ENCODE peak calls at places on chromosomes 13 and 19, in four cellular contexts. One of them, this sample, is unnamed.
A peak's percentile ranks its signal among the peaks of the same experiment; 100 is the strongest.

GRCh38 chr19:45016388-45017314 is 15.4 kb downstream of the RELB start:
- DNase-seq in tibial nerve: peak; percentile 74
- DNase-seq in cardiac muscle cell: peak; percentile 70
- DNase-seq in breast epithelium: peak; percentile 69
- DNase-seq in this sample: peak; percentile 40

GRCh38 chr13:73056054-73056962 is 2.5 kb upstream of the KLF5 start:
- DNase-seq in cardiac muscle cell: no peak
- DNase-seq in tibial nerve: no peak
- DNase-seq in breast epithelium: no peak
- DNase-seq in this sample: peak; percentile 76

GRCh38 chr19:8697671-8698432 is 743 bp downstream of the ACTL9 start:
- DNase-seq in breast epithelium: no peak
- DNase-seq in cardiac muscle cell: no peak
- DNase-seq in tibial nerve: no peak
- DNase-seq in this sample: no peak

GRCh38 chr19:15643387-15643786 is 2.7 kb downstream of the CYP4F3 start:
- DNase-seq in tibial nerve: no peak
- DNase-seq in breast epithelium: no peak
- DNase-seq in cardiac muscle cell: no peak
- DNase-seq in this sample: no peak

GRCh38 chr19:13099073-13099999 is 3.3 kb downstream of the LYL1 start:
- DNase-seq in breast epithelium: no peak
- DNase-seq in tibial nerve: peak; percentile 52
- DNase-seq in cardiac muscle cell: no peak
- DNase-seq in this sample: no peak

GRCh38 chr13:113448545-113448884 is 4.8 kb downstream of the ADPRHL1 start:
- DNase-seq in breast epithelium: peak; percentile 50
- DNase-seq in tibial nerve: no peak
- DNase-seq in cardiac muscle cell: peak; percentile 57
- DNase-seq in this sample: no peak

GRCh38 chr19:11881151-11881800 is 6.3 kb upstream of the ZNF69 start:
- DNase-seq in tibial nerve: peak; percentile 67
- DNase-seq in cardiac muscle cell: peak; percentile 82
- DNase-seq in breast epithelium: peak; percentile 61
- DNase-seq in this sample: peak; percentile 34

GRCh38 chr19:35757231-35757748 is 461 bp upstream of the HSPB6 start:
- DNase-seq in tibial nerve: peak; percentile 84
- DNase-seq in cardiac muscle cell: peak; percentile 73
- DNase-seq in breast epithelium: no peak
- DNase-seq in this sample: peak; percentile 93

GRCh38 chr13:41302743-41303142 is 8.3 kb upstream of the NAA16 start:
- DNase-seq in tibial nerve: no peak
- DNase-seq in cardiac muscle cell: no peak
- DNase-seq in breast epithelium: no peak
- DNase-seq in this sample: no peak

GRCh38 chr19:46605356-46605821 is 4.3 kb downstream of the CALM3 start:
- DNase-seq in cardiac muscle cell: no peak
- DNase-seq in breast epithelium: peak; percentile 40
- DNase-seq in tibial nerve: no peak
- DNase-seq in this sample: no peak

GRCh38 chr13:50375792-50376191 is 360.5 kb downstream of the KCNRG start:
- DNase-seq in tibial nerve: no peak
- DNase-seq in breast epithelium: no peak
- DNase-seq in cardiac muscle cell: no peak
- DNase-seq in this sample: peak; percentile 62

GRCh38 chr19:55638864-55639359 is 1.9 kb upstream of the ZNF580 start:
- DNase-seq in cardiac muscle cell: peak; percentile 38
- DNase-seq in tibial nerve: no peak
- DNase-seq in breast epithelium: no peak
- DNase-seq in this sample: no peak

GRCh38 chr19:4556574-4557185 is 2.8 kb downstream of the SEMA6B start:
- DNase-seq in cardiac muscle cell: peak; percentile 42
- DNase-seq in breast epithelium: no peak
- DNase-seq in tibial nerve: no peak
- DNase-seq in this sample: no peak

GRCh38 chr13:33285420-33286124 is at the start of gene STARD13:
- DNase-seq in cardiac muscle cell: peak; percentile 93
- DNase-seq in tibial nerve: peak; percentile 98
- DNase-seq in breast epithelium: peak; percentile 97
- DNase-seq in this sample: peak; percentile 98

GRCh38 chr19:42184401-42184861 is 33.0 kb downstream of the DEDD2 start:
- DNase-seq in cardiac muscle cell: peak; percentile 87
- DNase-seq in breast epithelium: peak; percentile 68
- DNase-seq in tibial nerve: peak; percentile 78
- DNase-seq in this sample: peak; percentile 68

GRCh38 chr13:99311137-99311536 is 3.9 kb upstream of the GPR183 start:
- DNase-seq in cardiac muscle cell: no peak
- DNase-seq in breast epithelium: no peak
- DNase-seq in tibial nerve: no peak
- DNase-seq in this sample: no peak

GRCh38 chr19:42309686-42310085 is 3.4 kb upstream of the TMEM145 start:
- DNase-seq in breast epithelium: no peak
- DNase-seq in cardiac muscle cell: no peak
- DNase-seq in tibial nerve: no peak
- DNase-seq in this sample: no peak

GRCh38 chr13:63691474-63691873 is 2275.8 kb upstream of the PCDH20 start:
- DNase-seq in tibial nerve: no peak
- DNase-seq in breast epithelium: no peak
- DNase-seq in cardiac muscle cell: no peak
- DNase-seq in this sample: no peak

GRCh38 chr19:11151181-11151580 is 4.4 kb downstream of the SPC24 start:
- DNase-seq in tibial nerve: peak; percentile 59
- DNase-seq in cardiac muscle cell: no peak
- DNase-seq in breast epithelium: no peak
- DNase-seq in this sample: peak; percentile 49

GRCh38 chr13:26861951-26862350 is 101.4 kb upstream of the GPR12 start:
- DNase-seq in tibial nerve: no peak
- DNase-seq in cardiac muscle cell: no peak
- DNase-seq in breast epithelium: no peak
- DNase-seq in this sample: no peak

GRCh38 chr13:29503041-29503837 is 92.2 kb downstream of the SLC7A1 start:
- DNase-seq in breast epithelium: no peak
- DNase-seq in cardiac muscle cell: no peak
- DNase-seq in tibial nerve: no peak
- DNase-seq in this sample: no peak

GRCh38 chr19:56314018-56314583 is 538 bp downstream of the ZSCAN5A start:
- DNase-seq in tibial nerve: peak; percentile 9
- DNase-seq in cardiac muscle cell: no peak
- DNase-seq in breast epithelium: no peak
- DNase-seq in this sample: peak; percentile 12

GRCh38 chr13:88751994-88752393 is 1080.8 kb downstream of the SLITRK5 start:
- DNase-seq in tibial nerve: no peak
- DNase-seq in cardiac muscle cell: no peak
- DNase-seq in breast epithelium: no peak
- DNase-seq in this sample: no peak

GRCh38 chr13:24012648-24013047 is 115.3 kb upstream of the C1QTNF9B start:
- DNase-seq in breast epithelium: no peak
- DNase-seq in cardiac muscle cell: no peak
- DNase-seq in tibial nerve: no peak
- DNase-seq in this sample: no peak

GRCh38 chr13:24007979-24008620 is 110.8 kb upstream of the C1QTNF9B start:
- DNase-seq in tibial nerve: no peak
- DNase-seq in cardiac muscle cell: no peak
- DNase-seq in breast epithelium: no peak
- DNase-seq in this sample: no peak

GRCh38 chr13:24008679-24009078 is 111.4 kb upstream of the C1QTNF9B start:
- DNase-seq in cardiac muscle cell: no peak
- DNase-seq in breast epithelium: no peak
- DNase-seq in tibial nerve: no peak
- DNase-seq in this sample: no peak

GRCh38 chr13:24013189-24013588 is 115.9 kb upstream of the C1QTNF9B start:
- DNase-seq in breast epithelium: no peak
- DNase-seq in tibial nerve: no peak
- DNase-seq in cardiac muscle cell: no peak
- DNase-seq in this sample: no peak

GRCh38 chr13:24011266-24011665 is 114.0 kb upstream of the C1QTNF9B start:
- DNase-seq in breast epithelium: no peak
- DNase-seq in tibial nerve: no peak
- DNase-seq in cardiac muscle cell: no peak
- DNase-seq in this sample: no peak
- TF ChIP-seq CTCF in breast epithelium: no peak
- TF ChIP-seq CTCF in tibial nerve: no peak
- TF ChIP-seq CTCF in cardiac muscle cell: no peak
- TF ChIP-seq CTCF in this sample: no peak

DNA sequence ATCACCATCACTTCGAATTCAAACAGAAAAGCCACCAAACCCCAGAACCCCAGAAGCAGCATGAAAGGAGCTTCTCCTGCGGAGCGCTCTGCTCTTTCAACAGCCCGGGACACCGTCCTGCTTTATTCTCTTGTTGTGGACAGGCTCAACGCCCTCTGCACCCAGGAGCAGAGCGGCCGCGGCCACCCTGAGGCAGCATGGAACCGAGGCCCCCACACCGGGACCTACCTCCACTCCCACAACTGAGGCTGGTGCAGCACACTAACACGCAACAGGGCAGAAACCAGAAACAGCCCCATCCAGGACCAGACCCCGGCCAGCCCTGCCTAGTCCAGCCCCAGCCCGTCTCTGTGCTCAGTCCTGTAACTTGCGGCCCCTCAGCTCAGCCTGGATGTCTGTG is 7.2 kb downstream of the AP3D1 start:
- DNase-seq in cardiac muscle cell: no peak
- DNase-seq in tibial nerve: no peak
- DNase-seq in breast epithelium: no peak
- DNase-seq in this sample: no peak
- H3K36me3 ChIP-seq in cardiac muscle cell: no peaks in the 10 kb centered on the region
- H3K36me3 ChIP-seq in tibial nerve: no peaks in the 10 kb centered on the region
- H3K36me3 ChIP-seq in breast epithelium: no peaks in the 10 kb centered on the region
- H3K36me3 ChIP-seq in this sample: peaks cover 13% of the 10 kb centered on the region

GRCh38 chr13:109447667-109448066 is 338.7 kb downstream of the IRS2 start:
- DNase-seq in cardiac muscle cell: no peak
- DNase-seq in tibial nerve: no peak
- DNase-seq in breast epithelium: no peak
- DNase-seq in this sample: no peak
- TF ChIP-seq CTCF in cardiac muscle cell: no peak
- TF ChIP-seq CTCF in tibial nerve: no peak
- TF ChIP-seq CTCF in breast epithelium: no peak
- TF ChIP-seq CTCF in this sample: no peak

GRCh38 chr13:48446454-48446853 is 33.5 kb upstream of the LPAR6 start:
- DNase-seq in cardiac muscle cell: no peak
- DNase-seq in breast epithelium: no peak
- DNase-seq in tibial nerve: no peak
- DNase-seq in this sample: peak; percentile 52

GRCh38 chr13:48443442-48444208 is 30.7 kb upstream of the LPAR6 start:
- DNase-seq in breast epithelium: no peak
- DNase-seq in tibial nerve: no peak
- DNase-seq in cardiac muscle cell: no peak
- DNase-seq in this sample: no peak

GRCh38 chr13:48448963-48449614 is 36.2 kb upstream of the LPAR6 start:
- DNase-seq in tibial nerve: no peak
- DNase-seq in breast epithelium: no peak
- DNase-seq in cardiac muscle cell: no peak
- DNase-seq in this sample: no peak

GRCh38 chr13:48449656-48450055 is 36.7 kb upstream of the LPAR6 start:
- DNase-seq in cardiac muscle cell: no peak
- DNase-seq in breast epithelium: no peak
- DNase-seq in tibial nerve: no peak
- DNase-seq in this sample: no peak

GRCh38 chr13:48448285-48448962 is 35.5 kb upstream of the LPAR6 start:
- DNase-seq in tibial nerve: no peak
- DNase-seq in cardiac muscle cell: no peak
- DNase-seq in breast epithelium: no peak
- DNase-seq in this sample: no peak
- H3K36me3 ChIP-seq in tibial nerve: no peaks in the 10 kb centered on the region
- H3K36me3 ChIP-seq in cardiac muscle cell: peaks cover 3% of the 10 kb centered on the region
- H3K36me3 ChIP-seq in breast epithelium: no peaks in the 10 kb centered on the region
- H3K36me3 ChIP-seq in this sample: no peaks in the 10 kb centered on the region

GRCh38 chr19:54190942-54191670 is at the start of gene TSEN34:
- DNase-seq in breast epithelium: no peak
- DNase-seq in tibial nerve: peak; percentile 71
- DNase-seq in cardiac muscle cell: peak; percentile 93
- DNase-seq in this sample: peak; percentile 64

GRCh38 chr19:54188224-54188871 is 1.0 kb downstream of the MBOAT7 start:
- DNase-seq in tibial nerve: no peak
- DNase-seq in breast epithelium: no peak
- DNase-seq in cardiac muscle cell: no peak
- DNase-seq in this sample: peak; percentile 60

GRCh38 chr19:54190503-54190941 is 586 bp upstream of the TSEN34 start:
- DNase-seq in tibial nerve: peak; percentile 99
- DNase-seq in cardiac muscle cell: peak; percentile 100
- DNase-seq in breast epithelium: peak; percentile 100
- DNase-seq in this sample: peak; percentile 99

GRCh38 chr19:54189668-54190502 is 505 bp upstream of the MBOAT7 start:
- DNase-seq in breast epithelium: peak; percentile 100
- DNase-seq in cardiac muscle cell: peak; percentile 100
- DNase-seq in tibial nerve: peak; percentile 100
- DNase-seq in this sample: peak; percentile 100

DNA sequence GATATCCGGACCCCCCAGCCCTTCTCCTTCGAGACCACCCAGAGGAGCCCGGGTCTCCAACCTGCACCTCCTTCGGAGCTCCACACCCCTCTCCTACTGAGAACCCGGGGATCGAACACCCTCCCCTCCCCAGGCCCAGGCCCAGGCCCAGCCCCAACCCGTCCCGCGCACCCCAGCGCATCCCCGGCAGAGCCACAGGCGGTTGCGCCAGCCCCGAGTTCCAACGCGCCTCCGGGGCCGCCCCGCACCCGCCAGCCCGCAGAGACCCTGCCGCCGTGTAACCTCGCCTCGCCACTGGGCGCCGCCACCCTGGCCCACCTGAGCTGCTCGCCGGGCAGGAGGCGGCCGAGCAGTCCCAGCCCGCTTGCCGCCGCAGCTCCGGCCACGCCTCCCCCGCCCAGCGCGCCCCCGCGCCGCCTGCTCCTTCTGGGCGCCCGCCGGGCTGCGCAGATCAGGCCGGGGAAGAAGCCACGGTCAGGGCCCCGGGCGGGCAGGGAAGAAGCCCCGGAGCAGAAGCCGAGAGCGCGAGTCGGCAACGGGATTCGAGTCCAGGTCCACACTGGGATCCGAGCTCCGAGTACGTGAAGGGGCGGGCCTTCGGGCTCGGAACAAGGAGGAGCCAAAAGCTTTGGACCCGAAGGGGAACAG is at the start of gene MBOAT7:
- DNase-seq in breast epithelium: no peak
- DNase-seq in cardiac muscle cell: no peak
- DNase-seq in tibial nerve: no peak
- DNase-seq in this sample: no peak
- TF ChIP-seq CTCF in breast epithelium: no peak
- TF ChIP-seq CTCF in cardiac muscle cell: peak; percentile 16
- TF ChIP-seq CTCF in tibial nerve: peak; percentile 58
- TF ChIP-seq CTCF in this sample: peak; percentile 19

GRCh38 chr19:49861541-49862410 is 5.6 kb downstream of the PNKP start:
- DNase-seq in breast epithelium: no peak
- DNase-seq in tibial nerve: no peak
- DNase-seq in cardiac muscle cell: no peak
- DNase-seq in this sample: no peak
- H3K36me3 ChIP-seq in breast epithelium: peaks cover 3% of the 10 kb centered on the region
- H3K36me3 ChIP-seq in tibial nerve: no peaks in the 10 kb centered on the region
- H3K36me3 ChIP-seq in cardiac muscle cell: peaks cover 39% of the 10 kb centered on the region
- H3K36me3 ChIP-seq in this sample: peaks cover 69% of the 10 kb centered on the region

GRCh38 chr19:51096473-51097165 is 11.6 kb downstream of the CTU1 start:
- DNase-seq in breast epithelium: no peak
- DNase-seq in tibial nerve: no peak
- DNase-seq in cardiac muscle cell: no peak
- DNase-seq in this sample: no peak
- TF ChIP-seq CTCF in breast epithelium: peak; percentile 29
- TF ChIP-seq CTCF in tibial nerve: no peak
- TF ChIP-seq CTCF in cardiac muscle cell: peak; percentile 39
- TF ChIP-seq CTCF in this sample: peak; percentile 40